ENCODE peak calls at places on chromosomes 4 and X, in nine cellular contexts. P is NCI-H1436; J is neural progenitor cell; Q is KG1; D is endothelial cell; G is dorsolateral prefrontal cortex; B is tibial artery; R is stimulated activated CD8-positive, alpha-beta memory T cell treated with anti-CD3 and anti-CD28 coated beads, Interleukin-4, amount 100 ng/mL, for 24 hours; X is H4. O is an unnamed sample.

GRCh38 chrX:133495464-133496391 is 80.4 kb upstream of the GPC4 start:
- DNase-seq in Q (no peak), R (no peak), P (no peak), B (peak; percentile 73), D (no peak), J (no peak), X (no peak), G (no peak), O (peak; percentile 64)

GRCh38 chr4:184688447-184688846 is 38.9 kb downstream of the PRIMPOL start:
- DNase-seq in P (no peak), Q (no peak), J (no peak), B (no peak), X (peak; percentile 52), R (no peak), D (peak; percentile 15), G (no peak), O (no peak)

GRCh38 chr4:151485541-151486131 is 76.7 kb downstream of the FHIP1A start:
- DNase-seq in R (no peak), D (no peak), B (no peak), G (no peak), P (no peak), J (no peak), Q (no peak), X (peak; percentile 13), O (no peak)

GRCh38 chr4:129218355-129218754 is 122.4 kb downstream of the C4orf33 start:
- DNase-seq in P (peak; percentile 63), J (peak; percentile 47), G (peak; percentile 29), R (no peak), Q (no peak), B (no peak), X (peak; percentile 43), D (no peak), O (no peak)

GRCh38 chrX:118353081-118353850 is 7.4 kb downstream of the WDR44 start:
- DNase-seq in J (no peak), D (no peak), P (no peak), X (no peak), G (no peak), B (no peak), Q (no peak), R (no peak), O (no peak)

GRCh38 chrX:129980043-129980442 is 2.4 kb upstream of the BCORL1 start:
- DNase-seq in P (no peak), X (no peak), Q (no peak), R (no peak), B (peak; percentile 71), D (no peak), G (no peak), J (peak; percentile 48), O (peak; percentile 51)

GRCh38 chrX:13253223-13253622 is 66.6 kb downstream of the ATXN3L start:
- DNase-seq in P (no peak), D (no peak), J (no peak), B (no peak), Q (no peak), X (no peak), R (no peak), G (no peak), O (no peak)

GRCh38 chr4:112857461-112857860 is 192.0 kb upstream of the ANK2 start:
- DNase-seq in Q (no peak), D (no peak), J (no peak), R (no peak), P (no peak), G (no peak), X (peak; percentile 52), B (no peak), O (no peak)

GRCh38 chr4:825969-826330 is at the start of gene CPLX1:
- DNase-seq in D (peak; percentile 62), Q (no peak), R (no peak), G (no peak), J (peak; percentile 65), X (no peak), B (no peak), P (peak; percentile 77), O (no peak)

GRCh38 chr4:125735107-125735506 is 420.4 kb downstream of the FAT4 start:
- DNase-seq in P (no peak), G (no peak), Q (no peak), J (peak; percentile 54), X (peak; percentile 88), D (peak; percentile 19), R (no peak), B (no peak), O (peak; percentile 34)

GRCh38 chrX:109716431-109717028 is 16.5 kb downstream of the ACSL4 start:
- DNase-seq in X (no peak), D (no peak), G (no peak), Q (no peak), P (no peak), B (no peak), R (no peak), J (no peak), O (no peak)

GRCh38 chr4:102543030-102543505 is 41.9 kb downstream of the NFKB1 start:
- DNase-seq in Q (no peak), B (no peak), R (no peak), P (no peak), X (no peak), G (no peak), J (no peak), D (no peak), O (no peak)

GRCh38 chr4:89024051-89024675 is 32.8 kb downstream of the FAM13A start:
- DNase-seq in R (peak; percentile 4), B (no peak), J (peak; percentile 82), P (peak; percentile 79), X (peak; percentile 72), D (peak; percentile 50), G (peak; percentile 63), Q (no peak), O (no peak)

GRCh38 chr4:75735525-75735924 is 11.1 kb downstream of the USO1 start:
- DNase-seq in R (no peak), J (no peak), P (no peak), G (no peak), X (no peak), B (no peak), Q (no peak), D (no peak), O (no peak)

O was measured in left ventricle myocardium superior.